ENCODE peak calls at places on chromosomes 3 and 15, in eight cellular contexts. X, B, N, H, F, J, K and O are unnamed samples.

GRCh38 chr15:99009741-99010370 is 2.3 kb upstream of the PGPEP1L start:
- DNase-seq in X (no peak), B (no peak), N (no peak), H (no peak), F (no peak), J (no peak), K (no peak), O (peak)

GRCh38 chr3:169634618-169635236 is 28.8 kb downstream of the MECOM start:
- DNase-seq in X (no peak), B (no peak), N (no peak), H (no peak), F (no peak), J (no peak), K (no peak), O (no peak)

GRCh38 chr3:12440927-12441326 is 43.4 kb upstream of the TSEN2 start:
- DNase-seq in X (no peak), B (no peak), N (no peak), H (no peak), F (peak), J (peak), K (peak), O (no peak)

GRCh38 chr3:77081240-77081661 is 41.4 kb downstream of the ROBO2 start:
- DNase-seq in X (peak), B (no peak), N (no peak), H (no peak), F (no peak), J (peak), K (peak), O (no peak)

GRCh38 chr15:51706931-51707608 is 25.8 kb downstream of the SCG3 start:
- DNase-seq in X (no peak), B (no peak), N (no peak), H (no peak), F (no peak), J (no peak), K (no peak), O (no peak)

GRCh38 chr15:25795712-25796111 is 67.4 kb downstream of the ATP10A start:
- DNase-seq in X (no peak), B (no peak), N (no peak), H (no peak), F (no peak), J (no peak), K (no peak), O (no peak)

GRCh38 chr15:66224946-66225345 is 28.6 kb downstream of the MEGF11 start:
- DNase-seq in X (peak), B (no peak), N (no peak), H (no peak), F (no peak), J (peak), K (no peak), O (no peak)

GRCh38 chr15:55253580-55253979 is 36.0 kb downstream of the RAB27A start:
- DNase-seq in X (no peak), B (no peak), N (no peak), H (no peak), F (no peak), J (no peak), K (no peak), O (no peak)

GRCh38 chr3:184223946-184224345 is 5.4 kb upstream of the VWA5B2 start:
- DNase-seq in X (no peak), B (no peak), N (no peak), H (no peak), F (no peak), J (no peak), K (no peak), O (no peak)

GRCh38 chr15:77032052-77032646 is 37.2 kb downstream of the PSTPIP1 start:
- DNase-seq in X (no peak), B (no peak), N (no peak), H (no peak), F (peak), J (no peak), K (no peak), O (no peak)

GRCh38 chr3:185332026-185332735 is 30.8 kb upstream of the MAP3K13 start:
- DNase-seq in X (no peak), B (no peak), N (no peak), H (no peak), F (no peak), J (no peak), K (no peak), O (no peak)

GRCh38 chr3:10929978-10930620 is 62.4 kb upstream of the SLC6A1 start:
- DNase-seq in X (no peak), B (no peak), N (no peak), H (no peak), F (peak), J (no peak), K (no peak), O (no peak)

GRCh38 chr3:42751609-42752008 is 21.4 kb downstream of the CCDC13 start:
- DNase-seq in X (no peak), B (no peak), N (no peak), H (no peak), F (peak), J (no peak), K (no peak), O (no peak)

GRCh38 chr3:115085197-115085865 is 61.8 kb downstream of the ZBTB20 start:
- DNase-seq in X (no peak), B (no peak), N (no peak), H (no peak), F (no peak), J (no peak), K (no peak), O (no peak)

GRCh38 chr3:16326724-16327349 is 61.8 kb downstream of the OXNAD1 start:
- DNase-seq in X (no peak), B (no peak), N (no peak), H (no peak), F (no peak), J (no peak), K (no peak), O (no peak)

GRCh38 chr3:66428733-66429132 is 72.1 kb downstream of the LRIG1 start:
- DNase-seq in X (peak), B (no peak), N (no peak), H (no peak), F (peak), J (peak), K (peak), O (peak)

GRCh38 chr3:101070260-101071121 is 77.3 kb upstream of the ABI3BP start:
- DNase-seq in X (no peak), B (peak), N (peak), H (peak), F (no peak), J (peak), K (peak), O (no peak)

GRCh38 chr3:120682095-120682681 is at the start of gene HGD:
- DNase-seq in X (no peak), B (no peak), N (no peak), H (no peak), F (no peak), J (no peak), K (peak), O (no peak)

GRCh38 chr3:61009025-61009424 is 242.2 kb downstream of the FHIT start:
- DNase-seq in X (peak), B (no peak), N (no peak), H (no peak), F (no peak), J (no peak), K (no peak), O (no peak)

GRCh38 chr15:89898628-89899302 is 5.0 kb upstream of the AP3S2 start:
- DNase-seq in X (no peak), B (peak), N (no peak), H (peak), F (no peak), J (no peak), K (peak), O (peak)

GRCh38 chr3:69218079-69218478 is 95.7 kb upstream of the LMOD3 start:
- DNase-seq in X (no peak), B (no peak), N (no peak), H (no peak), F (no peak), J (no peak), K (no peak), O (no peak)

GRCh38 chr15:68781766-68782588 is 38.7 kb downstream of the ANP32A start:
- DNase-seq in X (peak), B (no peak), N (no peak), H (no peak), F (no peak), J (peak), K (no peak), O (no peak)

GRCh38 chr3:184737641-184738518 is 26.0 kb upstream of the MAGEF1 start:
- DNase-seq in X (peak), B (no peak), N (no peak), H (no peak), F (peak), J (no peak), K (peak), O (no peak)

GRCh38 chr3:194987571-194988494 is 283.1 kb downstream of the XXYLT1 start:
- DNase-seq in X (no peak), B (no peak), N (no peak), H (no peak), F (no peak), J (no peak), K (no peak), O (peak)

GRCh38 chr3:99866167-99866810 is 48.6 kb downstream of the CMSS1 start:
- DNase-seq in X (no peak), B (no peak), N (no peak), H (peak), F (no peak), J (no peak), K (no peak), O (no peak)

GRCh38 chr3:101809178-101810022 is 30.4 kb downstream of the NXPE3 start:
- DNase-seq in X (no peak), B (peak), N (peak), H (peak), F (no peak), J (no peak), K (peak), O (no peak)

GRCh38 chr3:121737644-121738043 is 11.9 kb downstream of the GOLGB1 start:
- DNase-seq in X (no peak), B (no peak), N (no peak), H (no peak), F (no peak), J (no peak), K (no peak), O (no peak)

GRCh38 chr3:50118237-50118636 is 29.5 kb downstream of the RBM5 start:
- DNase-seq in X (no peak), B (no peak), N (no peak), H (no peak), F (no peak), J (no peak), K (no peak), O (no peak)

GRCh38 chr3:35484939-35485605 is 154.3 kb upstream of the ARPP21 start:
- DNase-seq in X (no peak), B (no peak), N (no peak), H (no peak), F (no peak), J (no peak), K (no peak), O (no peak)

GRCh38 chr15:65954289-65954741 is 85.0 kb downstream of the RAB11A start:
- DNase-seq in X (no peak), B (peak), N (peak), H (no peak), F (no peak), J (no peak), K (no peak), O (no peak)

GRCh38 chr3:45343947-45344346 is 44.4 kb upstream of the LARS2 start:
- DNase-seq in X (no peak), B (peak), N (no peak), H (no peak), F (no peak), J (no peak), K (no peak), O (no peak)

GRCh38 chr15:78308422-78309021 is 9.1 kb upstream of the SKIC8 start:
- DNase-seq in X (peak), B (peak), N (peak), H (peak), F (no peak), J (peak), K (peak), O (peak)

GRCh38 chr3:169913270-169913780 is 2.0 kb downstream of the SAMD7 start:
- DNase-seq in X (no peak), B (no peak), N (no peak), H (no peak), F (no peak), J (no peak), K (no peak), O (peak)

GRCh38 chr3:128801779-128802369 is 75.9 kb downstream of the RAB7A start:
- DNase-seq in X (no peak), B (no peak), N (no peak), H (no peak), F (no peak), J (peak), K (no peak), O (no peak)

GRCh38 chr3:194874783-194875182 is 189.1 kb downstream of the FAM43A start:
- DNase-seq in X (no peak), B (no peak), N (no peak), H (no peak), F (no peak), J (no peak), K (no peak), O (peak)

GRCh38 chr3:165622356-165622755 is 214.9 kb downstream of the BCHE start:
- DNase-seq in X (no peak), B (no peak), N (no peak), H (no peak), F (no peak), J (no peak), K (no peak), O (no peak)

GRCh38 chr3:195097331-195098255 is 173.4 kb downstream of the XXYLT1 start:
- DNase-seq in X (peak), B (no peak), N (no peak), H (no peak), F (no peak), J (peak), K (no peak), O (no peak)

GRCh38 chr15:64807751-64808222 is 17.7 kb downstream of the PIF1 start:
- DNase-seq in X (no peak), B (no peak), N (no peak), H (no peak), F (no peak), J (no peak), K (no peak), O (no peak)

GRCh38 chr3:126995926-126996512 is 13.1 kb downstream of the PLXNA1 start:
- DNase-seq in X (no peak), B (no peak), N (no peak), H (no peak), F (no peak), J (no peak), K (no peak), O (no peak)
- TF ChIP-seq CTCF in X (no peak), B (no peak), N (no peak), H (peak), F (no peak), J (no peak), K (no peak), O (no peak)

DNA sequence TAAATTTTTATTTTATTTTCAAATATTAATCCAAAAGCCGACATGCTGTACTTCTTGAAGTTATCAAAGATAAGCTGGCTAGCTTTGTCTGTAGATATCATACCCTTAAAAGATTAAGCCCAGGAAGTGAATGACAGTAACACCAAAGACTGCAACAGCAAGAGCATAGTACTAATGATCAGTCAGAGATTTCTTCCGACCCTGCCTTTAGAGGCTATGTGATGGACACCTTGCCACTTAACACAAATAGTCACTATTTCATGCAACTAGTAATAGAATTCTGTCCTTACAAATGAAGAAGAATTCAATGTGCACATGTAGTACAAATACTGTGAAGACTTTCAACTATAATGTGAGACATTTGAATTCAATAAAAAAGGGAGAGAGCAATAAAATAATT is 9.2 kb upstream of the MBNL1 start:
- DNase-seq in X (no peak), B (no peak), N (no peak), H (no peak), F (no peak), J (no peak), K (no peak), O (no peak)
- TF ChIP-seq CTCF in X (no peak), B (no peak), N (no peak), H (no peak), F (no peak), J (no peak), K (no peak), O (no peak)

DNA sequence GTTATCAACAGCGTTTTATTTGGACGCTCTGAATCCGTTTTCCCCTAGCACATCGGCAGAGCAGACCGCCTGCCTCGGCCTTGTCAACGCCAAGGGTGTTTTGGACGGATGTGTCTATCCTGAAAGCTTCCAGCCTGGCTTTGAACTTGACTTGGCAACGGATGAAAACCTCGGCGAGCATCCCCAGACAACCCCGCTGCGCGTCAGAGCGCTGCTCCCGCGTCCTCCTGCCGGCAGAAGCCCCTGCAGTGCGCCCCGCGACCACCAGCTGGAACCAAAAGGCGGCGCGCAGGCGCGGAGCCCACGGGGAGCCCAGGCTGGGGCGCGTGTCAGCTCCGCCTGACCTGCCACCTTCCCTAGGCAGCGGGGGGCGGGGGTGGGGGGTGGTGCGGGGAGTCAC is 26.2 kb upstream of the ARL8B start:
- DNase-seq in X (no peak), B (no peak), N (peak), H (no peak), F (peak), J (peak), K (peak), O (no peak)
- TF ChIP-seq CTCF in X (no peak), B (no peak), N (no peak), H (no peak), F (peak), J (peak), K (peak), O (no peak)

DNA sequence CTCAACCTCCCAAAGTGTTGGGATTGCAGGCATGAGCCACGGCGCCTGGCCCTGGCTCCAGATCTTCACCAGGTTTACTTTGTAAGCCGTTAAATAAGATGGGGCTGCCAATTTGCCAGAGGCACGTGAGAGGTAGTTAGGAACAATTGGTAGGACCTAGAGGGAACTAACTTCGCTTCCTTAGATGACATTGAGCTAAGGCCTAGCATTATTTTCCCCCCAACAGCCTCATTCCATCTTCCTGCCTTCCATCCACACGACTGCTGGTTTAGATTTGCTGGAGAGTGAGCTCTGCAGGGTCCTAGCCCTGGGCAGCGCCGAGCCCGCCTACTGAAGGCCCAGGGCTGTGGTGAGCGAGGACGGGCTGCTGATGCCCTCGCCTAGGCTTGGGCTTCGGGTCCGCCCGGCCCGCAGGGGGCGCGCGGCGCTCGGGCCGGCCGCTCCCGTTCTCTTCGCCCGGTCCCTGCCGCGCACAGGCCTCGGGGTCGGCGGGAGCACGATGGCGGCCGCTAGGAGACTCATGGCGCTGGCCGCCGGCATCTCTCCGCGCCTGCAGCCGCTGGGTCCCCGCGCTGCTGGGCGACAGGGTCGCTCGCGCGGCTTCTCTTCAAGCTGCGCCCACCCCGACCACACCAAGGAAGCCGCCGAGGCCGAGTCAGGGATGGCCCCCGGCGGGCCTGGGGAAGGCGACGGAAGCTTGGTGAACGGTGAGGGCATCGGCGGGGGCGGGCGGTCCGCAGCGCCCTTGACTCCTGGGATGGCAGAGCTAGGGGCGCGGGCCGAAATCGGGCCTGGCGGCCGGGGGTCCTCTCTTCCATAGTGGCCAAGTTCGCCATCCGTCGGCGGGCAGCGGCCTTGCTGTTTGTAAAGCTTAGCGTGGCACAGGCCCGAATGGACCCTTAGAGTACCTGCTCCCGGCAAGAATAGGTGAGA is 21.9 kb downstream of the DHX30 start:
- DNase-seq in X (peak), B (peak), N (peak), H (peak), F (peak), J (peak), K (peak), O (peak)
- TF ChIP-seq CTCF in X (peak), B (peak), N (peak), H (peak), F (peak), J (peak), K (peak), O (peak)

DNA sequence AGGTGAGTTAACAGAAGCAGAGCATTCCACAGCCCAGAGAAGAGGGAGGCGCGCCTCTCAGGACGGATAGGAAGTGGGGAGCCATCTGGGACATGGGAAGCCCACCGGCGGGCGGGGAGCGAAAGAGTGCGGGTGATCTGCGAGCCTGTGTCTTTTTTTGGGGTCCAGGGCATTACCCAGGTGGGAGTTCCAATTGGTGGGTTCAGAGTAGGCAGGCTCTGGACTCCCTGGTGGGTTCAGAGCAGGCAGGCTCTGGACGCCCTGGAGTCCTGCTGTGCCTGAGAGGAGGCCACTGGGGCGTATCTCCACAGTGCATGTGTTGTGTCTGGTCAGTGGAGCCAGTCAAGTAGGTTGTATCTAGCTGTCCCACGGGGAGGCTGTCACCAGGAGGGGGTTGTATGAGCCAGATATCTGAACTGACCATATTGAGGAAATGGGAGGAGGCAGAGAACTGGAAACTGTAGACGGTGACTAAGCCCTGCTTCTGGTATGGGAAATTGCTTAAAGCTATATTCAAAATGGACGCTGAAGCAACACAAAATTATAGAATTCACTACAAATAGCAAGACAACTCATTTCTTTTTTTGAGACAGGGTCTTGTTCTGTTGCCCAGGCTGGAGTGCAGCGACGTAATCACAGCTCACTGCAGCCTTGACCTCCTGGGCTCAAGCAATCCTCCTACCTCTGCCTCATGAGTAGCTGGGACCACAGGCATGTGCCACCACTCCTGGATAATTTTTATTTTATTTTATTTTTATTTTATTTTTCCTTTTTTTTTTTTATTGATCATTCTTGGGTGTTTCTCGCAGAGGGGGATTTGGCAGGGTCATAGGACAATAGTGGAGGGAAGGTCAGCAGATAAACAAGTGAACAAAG is 34.5 kb upstream of the CHST2 start:
- DNase-seq in X (no peak), B (no peak), N (no peak), H (no peak), F (no peak), J (no peak), K (no peak), O (no peak)
- TF ChIP-seq CTCF in X (no peak), B (no peak), N (no peak), H (no peak), F (no peak), J (no peak), K (no peak), O (peak)

GRCh38 chr3:159130108-159130507 is 328.3 kb downstream of the MFSD1 start:
- DNase-seq in X (no peak), B (peak), N (peak), H (peak), F (no peak), J (no peak), K (peak), O (no peak)
- TF ChIP-seq CTCF in X (no peak), B (peak), N (peak), H (peak), F (no peak), J (peak), K (peak), O (peak)